ENCODE peak calls at places on chromosomes 2 and 18, in five cellular contexts. G, A, E, Z and L are unnamed samples. For H3K9me3, the result is how much of the 10 kb centered on the place peaks cover.

GRCh38 chr2:128552806-128553551 is 234.3 kb upstream of the HS6ST1 start:
- DNase-seq in E (peak), Z (peak), A (no peak), G (no peak), L (peak)

GRCh38 chr2:101395545-101396351 is 8.4 kb upstream of the CREG2 start:
- DNase-seq in E (no peak), A (peak), G (no peak), Z (no peak), L (no peak)

GRCh38 chr2:18788590-18788989 is 199.2 kb upstream of the NT5C1B start:
- DNase-seq in A (peak), Z (peak), G (no peak), E (peak), L (no peak)

GRCh38 chr18:23563377-23564043 is 22.8 kb downstream of the NPC1 start:
- DNase-seq in Z (no peak), A (peak), G (no peak), E (no peak), L (no peak)

GRCh38 chr2:17972991-17973390 is 94.5 kb downstream of the KCNS3 start:
- DNase-seq in G (no peak), E (no peak), A (no peak), Z (no peak), L (no peak)

GRCh38 chr2:42809876-42810125 is 17.4 kb upstream of the HAAO start:
- DNase-seq in Z (peak), G (peak), A (peak), E (peak), L (peak)

GRCh38 chr2:181371195-181371594 is 86.0 kb upstream of the ITGA4 start:
- DNase-seq in Z (no peak), A (no peak), G (no peak), E (no peak), L (no peak)

GRCh38 chr2:20476950-20477349 is 30.1 kb downstream of the RHOB start:
- DNase-seq in E (peak), Z (no peak), G (no peak), A (no peak), L (no peak)

GRCh38 chr2:72827999-72828646 is 2.3 kb upstream of the EXOC6B start:
- DNase-seq in G (no peak), E (no peak), Z (no peak), A (peak), L (no peak)

GRCh38 chr2:8158714-8159113 is 523.1 kb upstream of the ID2 start:
- DNase-seq in E (no peak), A (no peak), Z (no peak), G (no peak), L (no peak)

GRCh38 chr2:121037480-121037879 is 247.5 kb downstream of the TFCP2L1 start:
- DNase-seq in A (no peak), G (no peak), E (no peak), Z (no peak), L (peak)

GRCh38 chr2:31413876-31414550 is 529 bp downstream of the XDH start:
- DNase-seq in A (no peak), G (no peak), Z (no peak), E (no peak), L (no peak)

GRCh38 chr18:11696451-11696850 is 7.4 kb downstream of the GNAL start:
- DNase-seq in G (no peak), E (no peak), A (no peak), Z (no peak), L (no peak)

GRCh38 chr2:60899230-60899891 is 18.0 kb downstream of the REL start:
- DNase-seq in Z (no peak), A (no peak), E (no peak), G (no peak), L (no peak)

GRCh38 chr2:46179037-46179621 is 118.1 kb upstream of the EPAS1 start:
- DNase-seq in G (no peak), E (peak), Z (peak), A (peak), L (peak)

GRCh38 chr2:168584934-168585333 is 128.9 kb downstream of the CERS6 start:
- DNase-seq in Z (no peak), A (no peak), E (no peak), G (no peak), L (no peak)

GRCh38 chr2:52844701-52845423 is 922.7 kb upstream of the CHAC2 start:
- DNase-seq in Z (no peak), E (no peak), G (no peak), A (peak), L (no peak)

GRCh38 chr2:240840435-240841060 is 20.5 kb upstream of the KIF1A start:
- DNase-seq in G (peak), Z (peak), E (peak), A (peak), L (peak)

GRCh38 chr18:51433296-51433695 is 235.8 kb upstream of the MEX3C start:
- DNase-seq in Z (no peak), A (no peak), G (no peak), E (no peak), L (no peak)

GRCh38 chr2:30847329-30847728 is 40.1 kb upstream of the CAPN13 start:
- DNase-seq in Z (no peak), G (no peak), A (no peak), E (no peak), L (no peak)

GRCh38 chr18:66048404-66048803 is 297.6 kb downstream of the CDH7 start:
- DNase-seq in A (no peak), E (no peak), Z (no peak), G (no peak), L (no peak)

GRCh38 chr2:72916743-72917137 is 579 bp upstream of the EMX1 start:
- DNase-seq in G (no peak), Z (no peak), E (no peak), A (no peak), L (no peak)

GRCh38 chr2:44528595-44528994 is 166.8 kb downstream of the CAMKMT start:
- DNase-seq in A (peak), Z (no peak), E (no peak), G (no peak), L (no peak)

GRCh38 chr2:121648611-121649401 is 456 bp downstream of the CLASP1 start:
- DNase-seq in G (peak), Z (peak), E (peak), A (peak), L (peak)

GRCh38 chr18:50277935-50278334 is 3.4 kb downstream of the MBD1 start:
- DNase-seq in E (no peak), A (peak), G (no peak), Z (no peak), L (no peak)

GRCh38 chr18:7605705-7606104 is 38.6 kb downstream of the PTPRM start:
- DNase-seq in E (no peak), Z (no peak), A (no peak), G (no peak), L (no peak)

GRCh38 chr18:78836838-78837237 is 142.8 kb upstream of the SALL3 start:
- DNase-seq in E (no peak), G (no peak), A (no peak), Z (no peak), L (no peak)

GRCh38 chr2:68252407-68253210 is at the start of gene PPP3R1:
- DNase-seq in E (peak), A (peak), Z (peak), G (peak), L (peak)

DNA sequence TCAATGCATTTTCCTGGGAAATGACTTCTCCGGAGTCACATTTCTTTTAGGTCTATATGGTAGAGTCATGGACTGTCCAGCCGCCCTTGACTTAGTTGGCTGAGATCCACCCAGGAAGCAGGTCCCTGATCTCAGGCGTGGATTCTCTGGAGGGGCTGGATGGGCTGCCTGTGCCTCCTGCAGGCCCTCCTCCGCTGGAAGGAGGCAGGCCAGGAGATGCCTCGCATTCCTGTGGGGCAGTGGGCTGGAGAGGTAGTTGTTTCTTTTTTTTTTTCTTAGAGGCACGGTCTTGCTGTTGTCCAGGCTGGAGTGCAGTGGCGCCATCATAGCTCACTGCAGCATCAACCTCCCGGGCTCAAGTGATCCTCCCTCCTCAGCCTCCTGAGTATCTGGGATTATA is 129.0 kb upstream of the MYCN start:
- DNase-seq in Z (no peak), G (no peak), A (no peak), E (no peak), L (no peak)
- H3K9me3 ChIP-seq in Z (under half), G (under half), A (under half), E (under half), L (under half)

DNA sequence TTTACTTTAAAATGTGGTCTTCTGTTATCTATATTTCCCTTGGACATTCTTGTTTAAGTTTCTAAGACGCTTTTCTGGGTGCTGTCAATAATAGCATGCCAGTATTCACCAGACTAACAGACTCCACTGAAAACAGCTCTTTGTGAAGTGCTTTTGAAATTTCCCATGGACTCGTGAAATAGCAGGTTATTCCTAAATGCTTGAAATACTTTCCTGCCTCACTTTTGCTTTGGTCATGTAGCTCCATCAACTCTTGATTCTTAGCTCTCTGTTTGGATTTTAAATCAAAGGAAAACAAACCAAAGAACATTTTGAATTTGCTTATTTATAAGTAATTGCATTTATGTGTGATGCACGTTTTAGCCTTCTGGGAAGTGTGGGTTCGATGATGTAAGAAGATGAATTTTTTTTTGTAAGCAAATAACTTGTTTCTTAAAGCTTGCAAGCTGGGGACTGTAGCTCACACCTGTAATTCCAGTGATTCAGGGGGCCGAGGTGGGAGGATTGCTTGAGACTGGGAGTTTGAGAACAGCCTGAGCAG is 147.8 kb downstream of the WDSUB1 start:
- DNase-seq in A (peak), G (no peak), Z (no peak), E (no peak), L (no peak)
- H3K27ac ChIP-seq in A (peak), G (no peak), Z (no peak), E (no peak), L (no peak)

GRCh38 chr18:59493019-59493418 is 134.0 kb upstream of the LMAN1 start:
- DNase-seq in Z (no peak), G (no peak), E (no peak), A (no peak), L (no peak)
- TF ChIP-seq CTCF in Z (no peak), G (no peak), E (no peak), A (no peak), L (no peak)

GRCh38 chr2:216171043-216171442 is 61.9 kb downstream of the XRCC5 start:
- DNase-seq in Z (no peak), G (no peak), E (no peak), A (no peak), L (no peak)
- H3K9me3 ChIP-seq in Z (under half), G (under half), E (under half), A (under half), L (under half)

GRCh38 chr18:3921826-3922225 is 471.9 kb downstream of the TGIF1 start:
- DNase-seq in E (no peak), Z (no peak), G (no peak), A (no peak), L (no peak)

GRCh38 chr18:3923750-3924149 is 473.8 kb downstream of the TGIF1 start:
- DNase-seq in E (no peak), Z (no peak), G (no peak), A (peak), L (no peak)

GRCh38 chr18:3919396-3920061 is 469.6 kb downstream of the TGIF1 start:
- DNase-seq in E (peak), Z (peak), A (no peak), G (no peak), L (no peak)

GRCh38 chr18:3920832-3921231 is 470.9 kb downstream of the TGIF1 start:
- DNase-seq in Z (no peak), G (no peak), E (no peak), A (peak), L (no peak)

DNA sequence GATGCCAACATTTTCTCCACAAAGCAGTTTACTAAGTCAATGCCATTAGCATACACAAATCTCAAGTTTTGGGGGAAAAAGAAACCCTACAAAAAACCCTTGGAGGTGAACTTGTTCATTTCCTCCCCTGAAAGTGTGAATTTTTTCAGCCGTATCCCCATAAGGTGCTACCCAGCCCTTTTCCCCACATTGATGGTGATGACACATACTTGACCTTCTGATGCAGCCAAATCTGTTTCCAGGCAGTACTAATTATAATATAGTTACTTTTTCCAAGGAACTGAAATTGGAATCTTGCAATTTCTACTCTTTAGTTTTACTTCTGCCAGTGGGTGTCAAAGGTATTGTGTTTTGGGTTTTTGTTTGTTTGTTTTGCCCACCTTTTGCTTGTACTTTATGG is 474.5 kb downstream of the TGIF1 start:
- DNase-seq in A (no peak), G (no peak), Z (no peak), E (no peak), L (no peak)
- H3K27ac ChIP-seq in A (no peak), G (no peak), Z (no peak), E (no peak), L (no peak)

GRCh38 chr18:9722691-9723090 is 14.6 kb downstream of the RAB31 start:
- DNase-seq in Z (no peak), A (no peak), E (no peak), G (no peak), L (peak)
- TF ChIP-seq CTCF in Z (no peak), A (no peak), E (no peak), G (peak), L (peak)

DNA sequence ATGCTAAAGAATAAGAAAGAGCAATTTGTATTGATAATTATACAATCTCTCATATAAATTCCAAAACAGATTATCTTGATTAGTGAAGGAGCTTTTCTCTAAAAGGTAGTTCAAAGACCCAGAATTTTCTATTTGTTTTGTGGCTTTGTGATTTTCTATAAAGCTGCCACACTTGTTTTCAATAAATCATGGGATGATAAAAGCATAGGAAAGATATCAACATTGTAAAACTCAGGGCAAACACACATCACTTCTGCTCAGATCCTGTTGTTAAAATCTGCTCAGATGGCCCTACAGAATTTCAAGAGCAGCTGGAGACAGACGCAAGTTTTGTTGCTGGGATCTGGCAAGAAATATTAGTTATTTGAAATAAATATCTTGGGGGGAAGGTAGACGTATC is 28.8 kb upstream of the CBLN2 start:
- DNase-seq in G (no peak), E (no peak), Z (no peak), A (no peak), L (no peak)
- H3K9me3 ChIP-seq in G (under half), E (under half), Z (under half), A (under half), L (under half)

DNA sequence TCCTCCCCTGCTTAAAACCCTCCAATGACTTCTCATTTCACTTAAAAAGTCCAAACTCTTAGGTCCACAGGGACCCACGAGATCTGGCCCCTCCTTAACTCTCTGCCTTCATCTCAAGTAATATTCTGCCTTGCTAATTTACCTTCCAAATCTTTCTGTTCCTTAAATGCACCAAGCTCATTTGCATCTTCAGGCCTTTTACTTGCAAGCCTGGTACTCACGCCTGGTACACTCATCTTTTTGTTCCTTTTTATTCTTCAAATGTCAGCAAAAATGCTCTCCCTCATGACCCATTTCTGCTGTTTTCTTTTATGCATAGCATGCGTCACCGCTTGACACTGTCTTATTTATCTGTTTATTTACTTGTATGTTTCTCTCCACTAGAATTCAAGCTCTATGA is 2.7 kb upstream of the WIPF1 start:
- DNase-seq in E (no peak), Z (no peak), A (no peak), G (no peak), L (no peak)
- H3K27ac ChIP-seq in E (no peak), Z (peak), A (no peak), G (no peak), L (peak)

GRCh38 chr18:38369772-38370690 is 804.4 kb upstream of the CELF4 start:
- DNase-seq in G (no peak), Z (no peak), E (no peak), A (no peak), L (no peak)
- TF ChIP-seq CTCF in G (no peak), Z (no peak), E (no peak), A (no peak), L (no peak)